ENCODE peak calls at places on chromosome 3, in ten cellular contexts. C is heart right ventricle; U is fibroblast of the aortic adventitia; V is B cell; F is CD4-positive, alpha-beta T cell; L is breast epithelium; E is fibroblast of villous mesenchyme; W is pancreas; D is right lobe of liver; I is left ventricle myocardium inferior. Y is an unnamed sample.

GRCh38 chr3:55485208-55485791 is 1.8 kb downstream of the WNT5A start:
- DNase-seq in C (peak; percentile 68), U (peak; percentile 87), V (no peak), F (no peak), L (peak; percentile 54), E (peak; percentile 90), W (peak; percentile 93), D (peak; percentile 84), I (peak; percentile 75), Y (peak; percentile 31)

GRCh38 chr3:197540961-197541377 is 14.8 kb downstream of the BDH1 start:
- DNase-seq in C (no peak), U (no peak), V (no peak), F (no peak), L (peak; percentile 45), E (no peak), W (no peak), D (no peak), I (no peak), Y (peak; percentile 75)

GRCh38 chr3:177574232-177574856 is 377.1 kb upstream of the TBL1XR1 start:
- DNase-seq in C (peak; percentile 38), U (peak; percentile 66), V (no peak), F (no peak), L (no peak), E (peak; percentile 71), W (no peak), D (peak; percentile 67), I (no peak), Y (peak; percentile 50)

GRCh38 chr3:48851407-48851806 is 3.7 kb upstream of the PRKAR2A start:
- DNase-seq in C (no peak), U (peak; percentile 40), V (no peak), F (no peak), L (no peak), E (peak; percentile 29), W (no peak), D (no peak), I (no peak), Y (no peak)

GRCh38 chr3:126360714-126361060 is 3.5 kb upstream of the KLF15 start:
- DNase-seq in C (no peak), U (no peak), V (no peak), F (no peak), L (no peak), E (no peak), W (no peak), D (peak; percentile 33), I (no peak), Y (no peak)

GRCh38 chr3:157669403-157669802 is 166.2 kb upstream of the VEPH1 start:
- DNase-seq in C (no peak), U (no peak), V (no peak), F (no peak), L (no peak), E (no peak), W (no peak), D (no peak), I (no peak), Y (no peak)

GRCh38 chr3:42707620-42708355 is 5.2 kb upstream of the HHATL start:
- DNase-seq in C (no peak), U (no peak), V (no peak), F (no peak), L (no peak), E (no peak), W (no peak), D (peak; percentile 28), I (no peak), Y (no peak)

GRCh38 chr3:9399746-9400145 is 2.3 kb downstream of the SETD5 start:
- DNase-seq in C (peak; percentile 78), U (peak; percentile 95), V (no peak), F (no peak), L (peak; percentile 66), E (peak; percentile 96), W (peak; percentile 79), D (peak; percentile 76), I (peak; percentile 82), Y (peak; percentile 26)

GRCh38 chr3:159649951-159650350 is 338.7 kb upstream of the IL12A start:
- DNase-seq in C (no peak), U (no peak), V (no peak), F (no peak), L (no peak), E (no peak), W (no peak), D (no peak), I (no peak), Y (no peak)

GRCh38 chr3:14950274-14950673 is 2.9 kb downstream of the NR2C2 start:
- DNase-seq in C (no peak), U (no peak), V (no peak), F (no peak), L (no peak), E (no peak), W (no peak), D (no peak), I (no peak), Y (no peak)

GRCh38 chr3:28667646-28668376 is 319.2 kb upstream of the AZI2 start:
- DNase-seq in C (peak; percentile 62), U (peak; percentile 71), V (no peak), F (peak; percentile 23), L (peak; percentile 46), E (peak; percentile 56), W (peak; percentile 46), D (peak; percentile 70), I (peak; percentile 39), Y (peak; percentile 63)

DNA sequence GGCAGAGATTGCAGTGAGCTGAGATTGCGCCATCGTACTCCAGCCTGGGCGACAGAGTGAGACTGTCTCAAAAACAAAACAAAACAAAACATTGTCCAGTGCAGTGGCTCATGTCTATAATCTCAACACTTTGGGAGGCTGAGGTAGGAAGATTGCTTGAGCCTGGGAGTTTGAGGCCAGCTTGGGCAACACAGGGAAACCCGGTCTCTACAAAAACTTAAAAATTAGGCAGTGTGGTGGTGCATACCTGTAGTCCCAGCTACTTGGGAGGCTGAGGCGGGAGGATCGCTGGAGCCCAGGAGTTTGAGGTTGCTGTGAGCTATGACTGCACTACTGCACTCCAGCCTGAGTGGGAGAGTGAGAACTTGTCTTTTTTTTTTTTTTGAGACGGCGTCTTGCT is 27.2 kb upstream of the MOBP start:
- DNase-seq in C (no peak), U (no peak), V (no peak), F (no peak), L (no peak), E (no peak), W (no peak), D (no peak), I (no peak), Y (no peak)
- TF ChIP-seq CTCF in C (no peak), U (no peak), V (no peak), F (no peak), L (no peak), E (no peak), W (no peak), D (no peak), I (no peak), Y (no peak)

GRCh38 chr3:60186359-60186758 is 1064.9 kb downstream of the FHIT start:
- DNase-seq in C (no peak), U (no peak), V (no peak), F (no peak), L (no peak), E (no peak), W (no peak), D (no peak), I (no peak), Y (no peak)

GRCh38 chr3:60178931-60179653 is 1072.2 kb downstream of the FHIT start:
- DNase-seq in C (no peak), U (no peak), V (no peak), F (no peak), L (no peak), E (no peak), W (no peak), D (no peak), I (no peak), Y (no peak)

GRCh38 chr3:60177726-60178125 is 1073.5 kb downstream of the FHIT start:
- DNase-seq in C (no peak), U (no peak), V (no peak), F (no peak), L (no peak), E (no peak), W (no peak), D (no peak), I (no peak), Y (no peak)

GRCh38 chr3:60185161-60185560 is 1066.1 kb downstream of the FHIT start:
- DNase-seq in C (no peak), U (no peak), V (no peak), F (no peak), L (no peak), E (no peak), W (no peak), D (no peak), I (no peak), Y (no peak)

GRCh38 chr3:60182697-60183096 is 1068.6 kb downstream of the FHIT start:
- DNase-seq in C (no peak), U (no peak), V (no peak), F (no peak), L (no peak), E (no peak), W (no peak), D (no peak), I (no peak), Y (no peak)
- TF ChIP-seq CTCF in C (no peak), U (no peak), V (no peak), F (no peak), L (no peak), E (no peak), W (no peak), D (no peak), I (no peak), Y (no peak)

GRCh38 chr3:43958005-43958770 is 267.4 kb downstream of the ABHD5 start:
- DNase-seq in C (no peak), U (no peak), V (no peak), F (no peak), L (no peak), E (no peak), W (no peak), D (no peak), I (no peak), Y (no peak)
- TF ChIP-seq CTCF in C (no peak), U (no peak), V (no peak), F (no peak), L (no peak), E (no peak), W (no peak), D (no peak), I (no peak), Y (no peak)

GRCh38 chr3:170023165-170023564 is 14.6 kb upstream of the GPR160 start:
- DNase-seq in C (no peak), U (no peak), V (no peak), F (no peak), L (no peak), E (no peak), W (no peak), D (no peak), I (no peak), Y (no peak)

GRCh38 chr3:170024581-170024980 is 13.2 kb upstream of the GPR160 start:
- DNase-seq in C (no peak), U (no peak), V (no peak), F (no peak), L (no peak), E (no peak), W (no peak), D (no peak), I (no peak), Y (no peak)

GRCh38 chr3:170021083-170021482 is 16.7 kb upstream of the GPR160 start:
- DNase-seq in C (no peak), U (no peak), V (no peak), F (no peak), L (no peak), E (no peak), W (no peak), D (no peak), I (no peak), Y (no peak)
- TF ChIP-seq CTCF in C (peak; percentile 28), U (peak; percentile 13), V (peak; percentile 27), F (no peak), L (no peak), E (peak; percentile 44), W (no peak), D (no peak), I (peak; percentile 39), Y (peak; percentile 7)

GRCh38 chr3:131381445-131382291 is at the start of gene NUDT16:
- DNase-seq in C (peak; percentile 100), U (peak; percentile 98), V (peak; percentile 96), F (peak; percentile 96), L (peak; percentile 99), E (peak; percentile 99), W (peak; percentile 100), D (peak; percentile 100), I (peak; percentile 100), Y (peak; percentile 100)
- TF ChIP-seq CTCF in C (no peak), U (no peak), V (peak; percentile 39), F (peak; percentile 14), L (no peak), E (peak; percentile 6), W (no peak), D (no peak), I (no peak), Y (no peak)

Y was measured in Calu3.